ENCODE peak calls at places on chromosomes 3 and 15, in ten cellular contexts. A is GM19239; P is putamen; M is stimulated activated CD4-positive, alpha-beta T cell treated with anti-CD3 and anti-CD28 coated beads, Interleukin-2, amount 100 ng/mL, for 48 hours; E is HTR-8/SVneo; V is T-helper 9 cell; Q is NCI-H1417; G is neural progenitor cell; F is activated CD4-positive, alpha-beta T cell treated with anti-CD3 and anti-CD28 coated beads, Interleukin-2, amount 10 ng/mL, durations not matched to agents 7 days and 5 days; K is AG04450. U is an unnamed sample.

GRCh38 chr15:96276438-96277210 is 53.9 kb upstream of the NR2F2 start:
- DNase-seq in A (no peak), P (no peak), M (no peak), E (no peak), V (no peak), Q (no peak), G (no peak), F (no peak), K (peak), U (no peak)

GRCh38 chr3:80050826-80051601 is 283.2 kb upstream of the ROBO1 start:
- DNase-seq in A (no peak), P (no peak), M (no peak), E (no peak), V (no peak), Q (no peak), G (no peak), F (no peak), K (no peak), U (no peak)

GRCh38 chr3:150091626-150092025 is 120.9 kb upstream of the PFN2 start:
- DNase-seq in A (no peak), P (no peak), M (no peak), E (no peak), V (no peak), Q (no peak), G (no peak), F (no peak), K (no peak), U (no peak)

GRCh38 chr3:127742580-127742979 is 69.8 kb downstream of the ABTB1 start:
- DNase-seq in A (no peak), P (no peak), M (no peak), E (no peak), V (no peak), Q (no peak), G (no peak), F (no peak), K (no peak), U (no peak)

GRCh38 chr15:75455424-75455981 is 4.0 kb upstream of the SIN3A start:
- DNase-seq in A (peak), P (peak), M (peak), E (peak), V (peak), Q (peak), G (peak), F (peak), K (peak), U (peak)

GRCh38 chr3:161069441-161070251 is 35.5 kb downstream of the B3GALNT1 start:
- DNase-seq in A (peak), P (peak), M (no peak), E (peak), V (no peak), Q (no peak), G (no peak), F (no peak), K (peak), U (peak)

GRCh38 chr3:130707914-130708601 is 38.6 kb downstream of the PIK3R4 start:
- DNase-seq in A (no peak), P (no peak), M (no peak), E (no peak), V (no peak), Q (no peak), G (no peak), F (no peak), K (no peak), U (no peak)

GRCh38 chr3:44019736-44020135 is 221.9 kb upstream of the TOPAZ1 start:
- DNase-seq in A (no peak), P (no peak), M (no peak), E (no peak), V (no peak), Q (peak), G (peak), F (no peak), K (no peak), U (no peak)

GRCh38 chr15:31328999-31329639 is 2.5 kb downstream of the KLF13 start:
- DNase-seq in A (no peak), P (no peak), M (no peak), E (no peak), V (no peak), Q (peak), G (peak), F (peak), K (no peak), U (no peak)

GRCh38 chr3:55818485-55818884 is 331.4 kb upstream of the WNT5A start:
- DNase-seq in A (no peak), P (peak), M (no peak), E (no peak), V (no peak), Q (peak), G (peak), F (no peak), K (no peak), U (no peak)

GRCh38 chr15:100988297-100988696 is 69.1 kb downstream of the LRRK1 start:
- DNase-seq in A (no peak), P (no peak), M (no peak), E (no peak), V (no peak), Q (no peak), G (no peak), F (no peak), K (no peak), U (no peak)

GRCh38 chr3:151058742-151059141 is 26.7 kb upstream of the MED12L start:
- DNase-seq in A (no peak), P (no peak), M (no peak), E (no peak), V (no peak), Q (peak), G (peak), F (no peak), K (no peak), U (no peak)

GRCh38 chr15:78681306-78682012 is 40.4 kb upstream of the CHRNB4 start:
- DNase-seq in A (no peak), P (no peak), M (no peak), E (no peak), V (no peak), Q (peak), G (peak), F (no peak), K (no peak), U (no peak)

GRCh38 chr3:127750226-127751031 is 71.9 kb downstream of the MGLL start:
- DNase-seq in A (no peak), P (no peak), M (no peak), E (no peak), V (no peak), Q (peak), G (no peak), F (no peak), K (peak), U (no peak)

GRCh38 chr3:38644016-38644661 is 5.3 kb downstream of the SCN5A start:
- DNase-seq in A (no peak), P (no peak), M (no peak), E (no peak), V (no peak), Q (no peak), G (no peak), F (no peak), K (no peak), U (no peak)

GRCh38 chr3:47984089-47984759 is 32.0 kb downstream of the MAP4 start:
- DNase-seq in A (no peak), P (peak), M (no peak), E (peak), V (no peak), Q (no peak), G (no peak), F (no peak), K (peak), U (no peak)

GRCh38 chr15:44340410-44340809 is 51.9 kb downstream of the GOLM2 start:
- DNase-seq in A (no peak), P (no peak), M (no peak), E (peak), V (no peak), Q (no peak), G (no peak), F (no peak), K (peak), U (no peak)

GRCh38 chr3:81989274-81989673 is 227.8 kb upstream of the GBE1 start:
- DNase-seq in A (no peak), P (no peak), M (no peak), E (no peak), V (no peak), Q (no peak), G (no peak), F (no peak), K (no peak), U (no peak)

GRCh38 chr15:24878153-24878552 is 76.6 kb upstream of the SNRPN start:
- DNase-seq in A (no peak), P (no peak), M (no peak), E (peak), V (no peak), Q (no peak), G (no peak), F (no peak), K (no peak), U (no peak)

GRCh38 chr15:59299919-59300617 is 72.6 kb downstream of the MYO1E start:
- DNase-seq in A (peak), P (no peak), M (peak), E (peak), V (peak), Q (no peak), G (no peak), F (peak), K (peak), U (peak)

GRCh38 chr3:104628185-104628789 is 738.4 kb upstream of the ALCAM start:
- DNase-seq in A (peak), P (peak), M (no peak), E (peak), V (no peak), Q (peak), G (peak), F (no peak), K (peak), U (peak)

GRCh38 chr3:172367205-172368105 is 80.8 kb downstream of the GHSR start:
- DNase-seq in A (no peak), P (no peak), M (no peak), E (peak), V (no peak), Q (peak), G (no peak), F (no peak), K (no peak), U (no peak)

GRCh38 chr3:99394831-99395733 is 243.3 kb upstream of the COL8A1 start:
- DNase-seq in A (no peak), P (no peak), M (no peak), E (peak), V (no peak), Q (no peak), G (no peak), F (no peak), K (peak), U (no peak)

GRCh38 chr3:37150621-37151020 is 23.8 kb downstream of the LRRFIP2 start:
- DNase-seq in A (no peak), P (no peak), M (no peak), E (no peak), V (no peak), Q (no peak), G (no peak), F (no peak), K (no peak), U (no peak)

GRCh38 chr15:101024111-101024695 is 105.0 kb downstream of the LRRK1 start:
- DNase-seq in A (no peak), P (no peak), M (no peak), E (no peak), V (no peak), Q (no peak), G (no peak), F (peak), K (peak), U (no peak)

GRCh38 chr3:57855281-57855680 is 99.2 kb downstream of the SLMAP start:
- DNase-seq in A (no peak), P (no peak), M (no peak), E (no peak), V (no peak), Q (no peak), G (no peak), F (no peak), K (no peak), U (no peak)

GRCh38 chr3:143769663-143770062 is 78.6 kb downstream of the SLC9A9 start:
- DNase-seq in A (no peak), P (no peak), M (no peak), E (no peak), V (no peak), Q (no peak), G (no peak), F (no peak), K (peak), U (no peak)

GRCh38 chr3:37493485-37494080 is 319.2 kb upstream of the LRRFIP2 start:
- DNase-seq in A (no peak), P (peak), M (no peak), E (no peak), V (no peak), Q (no peak), G (no peak), F (no peak), K (no peak), U (no peak)

GRCh38 chr3:189664311-189664710 is 33.1 kb downstream of the TP63 start:
- DNase-seq in A (no peak), P (no peak), M (no peak), E (peak), V (no peak), Q (no peak), G (no peak), F (no peak), K (peak), U (no peak)

GRCh38 chr3:45425237-45425933 is 37.0 kb downstream of the LARS2 start:
- DNase-seq in A (no peak), P (no peak), M (no peak), E (no peak), V (no peak), Q (no peak), G (no peak), F (no peak), K (no peak), U (no peak)

GRCh38 chr3:14179795-14180194 is 1.2 kb downstream of the LSM3 start:
- DNase-seq in A (no peak), P (no peak), M (no peak), E (no peak), V (no peak), Q (no peak), G (no peak), F (no peak), K (no peak), U (no peak)

GRCh38 chr15:74245342-74245931 is 9.3 kb downstream of the CCDC33 start:
- DNase-seq in A (no peak), P (peak), M (peak), E (no peak), V (no peak), Q (peak), G (peak), F (peak), K (no peak), U (no peak)

GRCh38 chr3:125150525-125151436 is 61.8 kb downstream of the SLC12A8 start:
- DNase-seq in A (no peak), P (no peak), M (peak), E (no peak), V (peak), Q (peak), G (peak), F (peak), K (no peak), U (no peak)

GRCh38 chr3:4589475-4590111 is 96.4 kb downstream of the ITPR1 start:
- DNase-seq in A (no peak), P (no peak), M (no peak), E (no peak), V (no peak), Q (no peak), G (no peak), F (no peak), K (no peak), U (no peak)

GRCh38 chr15:59208850-59209249 is 2.2 kb downstream of the LDHAL6B start:
- DNase-seq in A (no peak), P (no peak), M (no peak), E (no peak), V (no peak), Q (no peak), G (no peak), F (no peak), K (no peak), U (no peak)

U was measured in GM18507.